ENCODE peak calls at places on chromosomes 12 and 14, in nine cellular contexts. One of them, this sample, is unnamed. For H3K36me3, the result is how much of the 10 kb centered on the place peaks cover.

GRCh38 chr12:56522486-56523193 is 1.0 kb downstream of the RBMS2 start:
- DNase-seq in astrocyte: peak
- DNase-seq in stomach: no peak
- DNase-seq in CD8-positive, alpha-beta T cell: no peak
- DNase-seq in left ventricle myocardium inferior: no peak
- DNase-seq in right lobe of liver: no peak
- DNase-seq in suprapubic skin: no peak
- DNase-seq in left lung: no peak
- DNase-seq in endodermal cell: peak
- DNase-seq in this sample: peak

GRCh38 chr14:77133718-77134338 is 7.8 kb downstream of the ZDHHC22 start:
- DNase-seq in stomach: no peak
- DNase-seq in left lung: no peak
- DNase-seq in CD8-positive, alpha-beta T cell: peak
- DNase-seq in right lobe of liver: peak
- DNase-seq in left ventricle myocardium inferior: peak
- DNase-seq in suprapubic skin: peak
- DNase-seq in endodermal cell: peak
- DNase-seq in astrocyte: peak
- DNase-seq in this sample: peak

GRCh38 chr12:80627773-80628172 is 79.7 kb upstream of the MYF6 start:
- DNase-seq in astrocyte: peak
- DNase-seq in endodermal cell: no peak
- DNase-seq in stomach: no peak
- DNase-seq in suprapubic skin: no peak
- DNase-seq in right lobe of liver: no peak
- DNase-seq in left ventricle myocardium inferior: no peak
- DNase-seq in CD8-positive, alpha-beta T cell: no peak
- DNase-seq in left lung: no peak
- DNase-seq in this sample: no peak

GRCh38 chr12:90333939-90334338 is 621.0 kb downstream of the CCER1 start:
- DNase-seq in endodermal cell: no peak
- DNase-seq in left lung: no peak
- DNase-seq in stomach: no peak
- DNase-seq in CD8-positive, alpha-beta T cell: no peak
- DNase-seq in suprapubic skin: no peak
- DNase-seq in left ventricle myocardium inferior: no peak
- DNase-seq in right lobe of liver: no peak
- DNase-seq in astrocyte: peak
- DNase-seq in this sample: no peak

GRCh38 chr12:51335931-51336330 is 10.5 kb downstream of the CELA1 start:
- DNase-seq in stomach: no peak
- DNase-seq in endodermal cell: no peak
- DNase-seq in left lung: no peak
- DNase-seq in suprapubic skin: no peak
- DNase-seq in CD8-positive, alpha-beta T cell: no peak
- DNase-seq in right lobe of liver: no peak
- DNase-seq in astrocyte: no peak
- DNase-seq in left ventricle myocardium inferior: no peak
- DNase-seq in this sample: no peak

GRCh38 chr12:19369691-19370148 is 69.6 kb upstream of the AEBP2 start:
- DNase-seq in astrocyte: no peak
- DNase-seq in suprapubic skin: no peak
- DNase-seq in endodermal cell: no peak
- DNase-seq in CD8-positive, alpha-beta T cell: no peak
- DNase-seq in right lobe of liver: no peak
- DNase-seq in left ventricle myocardium inferior: no peak
- DNase-seq in left lung: no peak
- DNase-seq in stomach: no peak
- DNase-seq in this sample: no peak

GRCh38 chr14:65308536-65308935 is 104.0 kb upstream of the FUT8 start:
- DNase-seq in left lung: no peak
- DNase-seq in CD8-positive, alpha-beta T cell: no peak
- DNase-seq in left ventricle myocardium inferior: no peak
- DNase-seq in stomach: no peak
- DNase-seq in endodermal cell: no peak
- DNase-seq in right lobe of liver: no peak
- DNase-seq in suprapubic skin: no peak
- DNase-seq in astrocyte: no peak
- DNase-seq in this sample: no peak

GRCh38 chr12:27521066-27521465 is 2.9 kb upstream of the PPFIBP1 start:
- DNase-seq in left ventricle myocardium inferior: peak
- DNase-seq in right lobe of liver: no peak
- DNase-seq in astrocyte: peak
- DNase-seq in CD8-positive, alpha-beta T cell: no peak
- DNase-seq in left lung: no peak
- DNase-seq in stomach: no peak
- DNase-seq in suprapubic skin: no peak
- DNase-seq in endodermal cell: peak
- DNase-seq in this sample: no peak

GRCh38 chr12:16531623-16532022 is 74.3 kb downstream of the LMO3 start:
- DNase-seq in left lung: no peak
- DNase-seq in stomach: peak
- DNase-seq in right lobe of liver: no peak
- DNase-seq in CD8-positive, alpha-beta T cell: no peak
- DNase-seq in astrocyte: no peak
- DNase-seq in left ventricle myocardium inferior: no peak
- DNase-seq in suprapubic skin: no peak
- DNase-seq in endodermal cell: no peak
- DNase-seq in this sample: peak

GRCh38 chr12:89529738-89530137 is 3.9 kb upstream of the POC1B start:
- DNase-seq in suprapubic skin: no peak
- DNase-seq in endodermal cell: no peak
- DNase-seq in right lobe of liver: no peak
- DNase-seq in stomach: no peak
- DNase-seq in CD8-positive, alpha-beta T cell: no peak
- DNase-seq in astrocyte: peak
- DNase-seq in left ventricle myocardium inferior: no peak
- DNase-seq in left lung: no peak
- DNase-seq in this sample: peak

GRCh38 chr14:104827173-104828055 is 26.5 kb downstream of the ZBTB42 start:
- DNase-seq in left ventricle myocardium inferior: no peak
- DNase-seq in right lobe of liver: peak
- DNase-seq in CD8-positive, alpha-beta T cell: peak
- DNase-seq in endodermal cell: peak
- DNase-seq in left lung: peak
- DNase-seq in stomach: peak
- DNase-seq in astrocyte: peak
- DNase-seq in suprapubic skin: no peak
- DNase-seq in this sample: peak

GRCh38 chr12:124940393-124941169 is 26.1 kb upstream of the UBC start:
- DNase-seq in suprapubic skin: peak
- DNase-seq in astrocyte: peak
- DNase-seq in CD8-positive, alpha-beta T cell: peak
- DNase-seq in right lobe of liver: peak
- DNase-seq in left ventricle myocardium inferior: peak
- DNase-seq in left lung: peak
- DNase-seq in endodermal cell: peak
- DNase-seq in stomach: peak
- DNase-seq in this sample: peak

DNA sequence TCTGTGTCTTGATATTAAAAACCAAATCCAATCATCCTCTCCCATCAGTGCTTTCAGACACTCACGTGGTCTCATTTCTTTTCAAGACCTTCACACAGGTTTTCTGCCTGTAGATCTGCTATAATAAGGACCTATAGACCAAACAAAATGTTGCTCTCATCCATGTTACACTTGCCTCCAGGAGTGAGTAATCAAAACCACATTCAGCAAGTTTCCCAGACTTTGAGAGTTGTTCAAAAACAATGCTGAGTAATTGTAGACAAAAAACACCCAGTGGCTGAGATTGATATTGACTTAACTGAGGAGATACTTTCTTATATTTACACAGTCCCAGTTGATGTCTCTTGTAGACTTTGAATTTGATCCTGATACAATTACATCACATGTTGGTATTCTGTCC is 383.1 kb downstream of the TMEM132D start:
- DNase-seq in stomach: no peak
- DNase-seq in right lobe of liver: no peak
- DNase-seq in endodermal cell: no peak
- DNase-seq in CD8-positive, alpha-beta T cell: no peak
- DNase-seq in astrocyte: peak
- DNase-seq in suprapubic skin: no peak
- DNase-seq in left lung: no peak
- DNase-seq in left ventricle myocardium inferior: no peak
- DNase-seq in this sample: no peak
- H3K27ac ChIP-seq in stomach: no peak
- H3K27ac ChIP-seq in right lobe of liver: no peak
- H3K27ac ChIP-seq in endodermal cell: no peak
- H3K27ac ChIP-seq in CD8-positive, alpha-beta T cell: no peak
- H3K27ac ChIP-seq in astrocyte: no peak
- H3K27ac ChIP-seq in suprapubic skin: no peak
- H3K27ac ChIP-seq in left lung: no peak
- H3K27ac ChIP-seq in left ventricle myocardium inferior: no peak
- H3K27ac ChIP-seq in this sample: no peak

DNA sequence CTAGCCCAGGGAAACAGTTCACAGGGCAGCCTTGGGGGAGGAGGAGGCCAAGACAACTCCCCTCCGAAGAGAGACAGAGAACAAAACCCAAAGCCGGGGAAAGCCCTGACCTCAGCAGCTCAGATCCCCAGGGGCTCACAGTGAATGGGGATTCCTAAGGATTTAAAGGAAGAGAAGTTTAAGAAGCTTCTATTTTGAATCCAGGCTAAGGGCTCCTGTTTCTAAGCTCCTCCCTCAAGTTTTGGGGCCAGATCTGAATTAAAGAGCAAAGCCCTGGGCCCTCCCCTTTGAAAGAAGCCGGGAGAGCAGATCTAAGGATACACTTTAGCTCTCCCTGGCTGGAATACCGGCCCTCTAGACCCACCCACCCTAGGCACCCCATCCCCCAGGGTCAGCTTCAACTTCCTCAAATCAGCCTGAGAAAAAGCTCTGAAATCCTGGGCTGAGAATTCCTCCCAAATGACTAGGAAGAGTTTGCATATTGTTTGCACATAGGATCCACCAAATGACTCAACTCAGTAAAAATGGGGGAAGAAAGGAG is 3.9 kb downstream of the KDM2B start:
- DNase-seq in CD8-positive, alpha-beta T cell: no peak
- DNase-seq in astrocyte: peak
- DNase-seq in right lobe of liver: no peak
- DNase-seq in left lung: no peak
- DNase-seq in endodermal cell: peak
- DNase-seq in stomach: no peak
- DNase-seq in left ventricle myocardium inferior: no peak
- DNase-seq in suprapubic skin: no peak
- DNase-seq in this sample: no peak
- H3K4me3 ChIP-seq in CD8-positive, alpha-beta T cell: no peak
- H3K4me3 ChIP-seq in astrocyte: peak
- H3K4me3 ChIP-seq in right lobe of liver: no peak
- H3K4me3 ChIP-seq in left lung: no peak
- H3K4me3 ChIP-seq in endodermal cell: peak
- H3K4me3 ChIP-seq in stomach: no peak
- H3K4me3 ChIP-seq in left ventricle myocardium inferior: no peak
- H3K4me3 ChIP-seq in suprapubic skin: peak
- H3K4me3 ChIP-seq in this sample: no peak

GRCh38 chr12:117188121-117188665 is 2.1 kb downstream of the FBXO21 start:
- DNase-seq in stomach: no peak
- DNase-seq in CD8-positive, alpha-beta T cell: no peak
- DNase-seq in endodermal cell: no peak
- DNase-seq in left lung: no peak
- DNase-seq in suprapubic skin: peak
- DNase-seq in astrocyte: no peak
- DNase-seq in right lobe of liver: no peak
- DNase-seq in left ventricle myocardium inferior: no peak
- DNase-seq in this sample: no peak

GRCh38 chr12:117188961-117189724 is 1.1 kb downstream of the FBXO21 start:
- DNase-seq in right lobe of liver: no peak
- DNase-seq in astrocyte: peak
- DNase-seq in left ventricle myocardium inferior: no peak
- DNase-seq in stomach: no peak
- DNase-seq in left lung: no peak
- DNase-seq in CD8-positive, alpha-beta T cell: no peak
- DNase-seq in suprapubic skin: peak
- DNase-seq in endodermal cell: peak
- DNase-seq in this sample: peak

GRCh38 chr12:117189725-117190209 is 503 bp downstream of the FBXO21 start:
- DNase-seq in left lung: peak
- DNase-seq in stomach: peak
- DNase-seq in astrocyte: peak
- DNase-seq in CD8-positive, alpha-beta T cell: peak
- DNase-seq in endodermal cell: peak
- DNase-seq in right lobe of liver: peak
- DNase-seq in left ventricle myocardium inferior: no peak
- DNase-seq in suprapubic skin: peak
- DNase-seq in this sample: peak

GRCh38 chr12:117192057-117192456 is 1.8 kb upstream of the FBXO21 start:
- DNase-seq in astrocyte: no peak
- DNase-seq in endodermal cell: peak
- DNase-seq in CD8-positive, alpha-beta T cell: no peak
- DNase-seq in stomach: peak
- DNase-seq in suprapubic skin: peak
- DNase-seq in right lobe of liver: no peak
- DNase-seq in left ventricle myocardium inferior: no peak
- DNase-seq in left lung: no peak
- DNase-seq in this sample: peak

GRCh38 chr12:117190210-117190781 is at the start of gene FBXO21:
- DNase-seq in suprapubic skin: peak
- DNase-seq in stomach: peak
- DNase-seq in endodermal cell: peak
- DNase-seq in left lung: peak
- DNase-seq in astrocyte: peak
- DNase-seq in left ventricle myocardium inferior: peak
- DNase-seq in right lobe of liver: peak
- DNase-seq in CD8-positive, alpha-beta T cell: peak
- DNase-seq in this sample: peak
- H3K36me3 ChIP-seq in suprapubic skin: under half
- H3K36me3 ChIP-seq in stomach: under half
- H3K36me3 ChIP-seq in endodermal cell: under half
- H3K36me3 ChIP-seq in left lung: under half
- H3K36me3 ChIP-seq in astrocyte: under half
- H3K36me3 ChIP-seq in left ventricle myocardium inferior: under half
- H3K36me3 ChIP-seq in right lobe of liver: under half
- H3K36me3 ChIP-seq in CD8-positive, alpha-beta T cell: under half
- H3K36me3 ChIP-seq in this sample: under half

DNA sequence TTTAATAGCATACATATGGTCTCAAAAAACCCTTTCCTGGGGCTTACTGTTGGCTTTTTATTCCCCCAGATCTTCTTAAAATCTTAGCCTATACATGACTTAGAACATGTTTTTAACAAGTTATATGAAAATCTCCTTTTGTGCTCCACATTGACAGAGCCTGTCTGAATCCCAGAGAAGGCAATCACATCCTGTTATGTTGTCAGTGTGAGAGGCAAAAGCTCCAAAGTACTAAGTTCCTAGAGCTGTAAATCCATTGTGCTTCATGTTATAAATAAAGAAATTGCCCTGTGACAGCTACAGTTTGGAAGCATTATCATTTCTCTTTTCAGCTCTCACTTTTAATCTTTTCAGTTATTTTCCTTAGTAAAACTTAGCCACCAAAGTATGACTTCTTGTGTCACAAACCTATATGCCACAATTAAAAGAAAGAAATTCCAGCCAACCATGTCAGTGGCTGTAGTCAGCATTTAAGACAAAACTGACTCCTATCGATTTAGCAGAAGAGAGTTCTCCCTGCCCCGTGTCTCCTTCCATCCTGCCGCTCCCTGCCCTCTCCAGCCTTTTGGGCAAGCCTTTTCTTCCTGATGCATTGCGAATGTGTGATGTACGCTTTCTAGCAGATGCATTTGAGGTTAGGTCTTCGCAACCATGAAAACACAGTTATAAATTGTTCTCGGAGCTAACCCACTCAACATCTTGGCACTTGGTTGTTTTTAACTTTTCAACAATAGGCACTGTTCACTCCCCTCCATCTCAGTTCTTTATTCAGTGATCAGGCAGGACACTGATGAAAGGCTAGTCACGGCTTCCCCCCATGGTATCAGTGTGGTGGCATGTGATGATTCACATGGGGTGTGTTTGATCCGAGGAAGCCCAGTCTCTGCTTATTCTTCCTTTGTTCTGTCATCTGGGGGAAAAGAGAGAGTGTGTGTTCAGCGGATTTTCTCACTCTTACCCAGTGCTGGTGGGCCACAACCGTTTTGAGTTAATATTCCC is 143.5 kb downstream of the SSPN start:
- DNase-seq in stomach: no peak
- DNase-seq in left ventricle myocardium inferior: no peak
- DNase-seq in suprapubic skin: no peak
- DNase-seq in astrocyte: peak
- DNase-seq in CD8-positive, alpha-beta T cell: no peak
- DNase-seq in right lobe of liver: no peak
- DNase-seq in left lung: no peak
- DNase-seq in endodermal cell: no peak
- DNase-seq in this sample: no peak
- H3K27ac ChIP-seq in stomach: no peak
- H3K27ac ChIP-seq in left ventricle myocardium inferior: no peak
- H3K27ac ChIP-seq in suprapubic skin: no peak
- H3K27ac ChIP-seq in astrocyte: peak
- H3K27ac ChIP-seq in CD8-positive, alpha-beta T cell: no peak
- H3K27ac ChIP-seq in right lobe of liver: no peak
- H3K27ac ChIP-seq in left lung: no peak
- H3K27ac ChIP-seq in endodermal cell: peak
- H3K27ac ChIP-seq in this sample: no peak